ENCODE peak calls at places on chromosomes 11 and 22, in five cellular contexts. Z, M, X, Y and L are unnamed samples.

GRCh38 chr11:60936467-60937143 is 12.3 kb downstream of the TMEM132A start:
- DNase-seq in Z (no peak), M (no peak), X (no peak), Y (no peak), L (no peak)

GRCh38 chr11:1372660-1373059 is 17.1 kb upstream of the BRSK2 start:
- DNase-seq in Z (no peak), M (no peak), X (no peak), Y (no peak), L (no peak)

GRCh38 chr11:43992138-43992537 is 49.7 kb downstream of the C11orf96 start:
- DNase-seq in Z (no peak), M (no peak), X (no peak), Y (no peak), L (no peak)

GRCh38 chr11:117574551-117574950 is 222.5 kb downstream of the DSCAML1 start:
- DNase-seq in Z (no peak), M (no peak), X (no peak), Y (no peak), L (no peak)

GRCh38 chr11:129917231-129917630 is 21.9 kb upstream of the NFRKB start:
- DNase-seq in Z (peak), M (no peak), X (no peak), Y (no peak), L (peak)

GRCh38 chr11:64846998-64847666 is 2.7 kb upstream of the CDC42BPG start:
- DNase-seq in Z (peak), M (peak), X (peak), Y (peak), L (peak)

GRCh38 chr11:2944953-2945756 is 15.9 kb upstream of the PHLDA2 start:
- DNase-seq in Z (peak), M (no peak), X (peak), Y (no peak), L (peak)

GRCh38 chr22:25053153-25053805 is 100.8 kb downstream of the KIAA1671 start:
- DNase-seq in Z (no peak), M (no peak), X (no peak), Y (no peak), L (no peak)

GRCh38 chr11:133082453-133082781 is 449.9 kb downstream of the OPCML start:
- DNase-seq in Z (peak), M (no peak), X (no peak), Y (no peak), L (no peak)

GRCh38 chr11:89205378-89205777 is 27.7 kb downstream of the TYR start:
- DNase-seq in Z (peak), M (no peak), X (no peak), Y (no peak), L (no peak)

GRCh38 chr11:20127671-20128527 is 32.4 kb downstream of the DBX1 start:
- DNase-seq in Z (peak), M (peak), X (peak), Y (peak), L (peak)

GRCh38 chr11:46356911-46357482 is 9.7 kb downstream of the DGKZ start:
- DNase-seq in Z (peak), M (no peak), X (no peak), Y (no peak), L (peak)

GRCh38 chr11:86440305-86440716 is 65.6 kb downstream of the CCDC81 start:
- DNase-seq in Z (peak), M (no peak), X (no peak), Y (no peak), L (peak)

GRCh38 chr22:46175631-46176030 is 25.3 kb downstream of the PPARA start:
- DNase-seq in Z (no peak), M (no peak), X (no peak), Y (no peak), L (no peak)